ENCODE peak calls at places on chromosomes 5 and 9, in ten cellular contexts. X is lung, I is esophagus muscularis mucosa, P is GM12878, R is neural progenitor cell, F is kidney epithelial cell, S is GM13977, Z is tibial artery, M is heart left ventricle, Y is body of pancreas. T is an unnamed sample.

GRCh38 chr5:54882841-54883240 is 102.6 kb downstream of the ESM1 start:
- DNase-seq in X (no peak), I (no peak), P (no peak), R (no peak), F (no peak), S (no peak), Z (no peak), M (no peak), Y (no peak), T (no peak)

GRCh38 chr9:17394868-17395488 is 183.9 kb upstream of the SH3GL2 start:
- DNase-seq in X (no peak), I (no peak), P (no peak), R (no peak), F (no peak), S (no peak), Z (no peak), M (no peak), Y (no peak), T (no peak)

GRCh38 chr9:86771391-86771790 is 175.9 kb downstream of the GAS1 start:
- DNase-seq in X (no peak), I (peak; percentile 83), P (no peak), R (no peak), F (no peak), S (no peak), Z (no peak), M (no peak), Y (no peak), T (no peak)

GRCh38 chr5:148224131-148224742 is 14.1 kb upstream of the MARCOL start:
- DNase-seq in X (no peak), I (no peak), P (no peak), R (no peak), F (no peak), S (no peak), Z (no peak), M (no peak), Y (no peak), T (no peak)

GRCh38 chr5:345404-346195 is 24.1 kb downstream of the AHRR start:
- DNase-seq in X (no peak), I (no peak), P (no peak), R (no peak), F (no peak), S (peak; percentile 26), Z (no peak), M (no peak), Y (no peak), T (no peak)

GRCh38 chr5:170896779-170897178 is 35.0 kb downstream of the RANBP17 start:
- DNase-seq in X (no peak), I (no peak), P (no peak), R (peak; percentile 78), F (no peak), S (no peak), Z (no peak), M (no peak), Y (peak; percentile 18), T (no peak)

GRCh38 chr9:126108240-126108639 is 218.4 kb upstream of the MVB12B start:
- DNase-seq in X (no peak), I (no peak), P (no peak), R (peak; percentile 76), F (no peak), S (no peak), Z (no peak), M (no peak), Y (no peak), T (no peak)

GRCh38 chr5:126104951-126105350 is 318.3 kb upstream of the GRAMD2B start:
- DNase-seq in X (no peak), I (no peak), P (no peak), R (no peak), F (no peak), S (no peak), Z (no peak), M (no peak), Y (no peak), T (no peak)

GRCh38 chr9:109010676-109011655 is 2.3 kb downstream of the CTNNAL1 start:
- DNase-seq in X (no peak), I (no peak), P (no peak), R (no peak), F (peak; percentile 43), S (peak; percentile 58), Z (no peak), M (no peak), Y (no peak), T (no peak)

DNA sequence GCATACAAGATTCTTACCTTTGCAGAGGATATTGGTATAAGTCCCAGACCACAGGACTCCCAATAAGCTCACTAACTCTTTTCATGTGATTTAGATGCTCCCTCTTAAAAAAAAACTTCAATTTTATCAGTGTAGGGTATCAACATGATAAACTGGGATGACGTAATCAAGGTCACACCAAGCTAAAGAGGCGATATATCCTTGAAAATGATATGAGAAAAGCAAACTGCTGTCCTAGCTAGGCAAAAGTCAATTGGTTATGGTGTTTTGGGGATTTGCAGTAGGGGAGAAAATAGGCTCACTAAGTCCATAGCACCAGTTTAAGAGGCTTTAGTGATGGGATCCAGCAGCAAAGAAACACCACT is 354.4 kb downstream of the DIRAS2 start:
- DNase-seq in X (no peak), I (no peak), P (no peak), R (no peak), F (no peak), S (no peak), Z (no peak), M (no peak), Y (no peak), T (no peak)
- TF ChIP-seq CTCF in X (no peak), I (no peak), P (no peak), R (no peak), F (no peak), S (no peak), Z (no peak), M (no peak), Y (no peak), T (no peak)

DNA sequence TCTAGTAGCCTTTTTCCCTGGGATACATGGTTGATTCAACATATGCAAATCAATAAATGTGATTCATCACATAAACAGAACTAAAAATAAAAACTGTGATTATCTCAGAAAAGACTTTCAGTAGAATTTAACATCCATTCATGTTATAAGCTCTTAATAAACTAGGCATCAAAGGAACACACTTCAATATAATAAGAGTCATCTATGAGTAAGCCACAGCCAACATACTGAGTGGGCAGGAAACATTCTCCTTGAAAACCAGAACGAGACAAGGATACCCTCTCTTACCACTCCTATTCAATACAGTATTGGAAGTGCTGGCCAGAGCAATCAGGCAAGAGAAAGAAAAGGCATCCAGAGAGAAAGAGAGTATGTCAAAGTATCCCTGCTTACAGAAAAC is 239.9 kb downstream of the ATPSCKMT start:
- DNase-seq in X (no peak), I (no peak), P (no peak), R (no peak), F (no peak), S (no peak), Z (no peak), M (no peak), Y (no peak), T (no peak)
- TF ChIP-seq CTCF in X (no peak), I (no peak), P (no peak), R (no peak), F (no peak), S (no peak), Z (no peak), M (no peak), Y (no peak), T (no peak)

DNA sequence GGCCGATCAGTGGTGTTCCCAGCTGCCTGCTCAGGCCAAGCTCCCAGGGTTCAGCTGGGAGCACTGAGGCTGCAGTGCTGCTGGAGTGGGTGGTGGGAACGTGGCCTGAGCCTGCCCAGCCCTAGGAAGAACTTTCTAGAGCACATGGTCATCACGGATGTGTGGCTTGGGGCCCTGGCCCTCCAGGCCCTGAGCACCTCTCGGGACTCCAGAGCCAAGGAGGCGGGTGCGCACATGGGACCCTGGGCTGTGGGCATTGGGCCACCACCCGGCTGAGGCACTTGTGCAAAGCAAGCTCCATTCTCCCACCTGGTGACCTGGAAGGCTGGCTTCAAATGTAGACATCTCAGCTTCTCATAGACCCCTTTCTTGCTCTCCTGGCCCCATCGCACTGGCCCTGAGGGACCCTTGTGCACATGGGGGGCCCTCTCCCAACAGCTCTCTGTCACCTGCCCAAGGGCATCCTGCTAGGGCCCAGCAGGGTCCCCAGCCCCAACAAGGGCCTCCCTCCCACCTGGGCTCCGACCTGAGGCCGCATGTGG is 17.4 kb upstream of the NRARP start:
- DNase-seq in X (no peak), I (no peak), P (no peak), R (no peak), F (no peak), S (no peak), Z (no peak), M (peak; percentile 38), Y (no peak), T (no peak)
- TF ChIP-seq CTCF in X (no peak), I (no peak), P (no peak), R (no peak), F (no peak), S (no peak), Z (no peak), M (no peak), Y (no peak), T (no peak)

GRCh38 chr9:124376329-124376728 is 38.9 kb downstream of the PSMB7 start:
- DNase-seq in X (no peak), I (no peak), P (no peak), R (no peak), F (no peak), S (no peak), Z (no peak), M (no peak), Y (no peak), T (no peak)
- TF ChIP-seq CTCF in X (no peak), I (no peak), P (no peak), R (no peak), F (no peak), S (no peak), Z (no peak), M (no peak), Y (no peak), T (no peak)